ENCODE peak calls at places on chromosome 4, in seven cellular contexts. F is GM12864, P is activated B cell treated with CpG ODN at 0.5 μM for 24 hours, Q is AG09309, K is fibroblast of mammary gland, A is gastrocnemius medialis, S is neural progenitor cell. L is an unnamed sample.

GRCh38 chr4:18937746-18938145 is 916.2 kb upstream of the LCORL start:
- DNase-seq in K (no peak), F (no peak), Q (no peak), S (no peak), P (no peak), A (no peak), L (no peak)

GRCh38 chr4:125070869-125071268 is 243.9 kb upstream of the FAT4 start:
- DNase-seq in F (no peak), Q (no peak), S (no peak), A (no peak), K (peak; percentile 3), P (no peak), L (no peak)

GRCh38 chr4:159273126-159273438 is 170.2 kb downstream of the RAPGEF2 start:
- DNase-seq in P (no peak), Q (no peak), A (no peak), F (no peak), S (no peak), K (peak; percentile 48), L (no peak)

GRCh38 chr4:8547108-8547911 is 32.9 kb upstream of the GPR78 start:
- DNase-seq in F (no peak), K (peak; percentile 84), Q (no peak), S (peak; percentile 56), A (no peak), P (no peak), L (peak; percentile 63)

GRCh38 chr4:172134536-172134935 is 321.3 kb downstream of the GALNTL6 start:
- DNase-seq in K (peak; percentile 38), Q (no peak), A (no peak), P (no peak), F (no peak), S (no peak), L (no peak)

GRCh38 chr4:38728651-38729141 is 54.1 kb downstream of the TLR10 start:
- DNase-seq in A (no peak), Q (no peak), P (no peak), K (no peak), F (no peak), S (no peak), L (no peak)

GRCh38 chr4:127624176-127624575 is 8.6 kb upstream of the INTU start:
- DNase-seq in K (no peak), Q (no peak), S (no peak), P (no peak), F (no peak), A (no peak), L (no peak)

GRCh38 chr4:101304916-101305315 is 42.4 kb downstream of the PPP3CA start:
- DNase-seq in K (no peak), F (no peak), A (no peak), Q (no peak), S (peak; percentile 31), P (no peak), L (no peak)

GRCh38 chr4:37693450-37694190 is 7.4 kb upstream of the RELL1 start:
- DNase-seq in Q (peak; percentile 59), S (no peak), A (no peak), F (no peak), P (no peak), K (peak; percentile 90), L (no peak)

GRCh38 chr4:52641853-52642563 is 17.1 kb downstream of the USP46 start:
- DNase-seq in Q (no peak), S (no peak), F (peak; percentile 55), A (no peak), K (peak; percentile 76), P (no peak), L (peak; percentile 59)

GRCh38 chr4:1754336-1754735 is 33.0 kb downstream of the TACC3 start:
- DNase-seq in A (no peak), F (no peak), Q (no peak), P (no peak), K (no peak), S (no peak), L (no peak)

GRCh38 chr4:142376204-142376603 is 469.9 kb downstream of the INPP4B start:
- DNase-seq in A (no peak), P (no peak), K (no peak), S (no peak), F (no peak), Q (no peak), L (no peak)

GRCh38 chr4:99651370-99651769 is 6.3 kb downstream of the C4orf54 start:
- DNase-seq in Q (no peak), F (no peak), S (no peak), K (no peak), A (no peak), P (no peak), L (no peak)

GRCh38 chr4:145132521-145133098 is 34.5 kb downstream of the ABCE1 start:
- DNase-seq in P (no peak), F (peak; percentile 43), S (no peak), K (peak; percentile 29), Q (no peak), A (no peak), L (peak; percentile 39)

GRCh38 chr4:98929341-98930267 is 671 bp upstream of the EIF4E start:
- DNase-seq in F (peak; percentile 83), Q (peak; percentile 90), S (no peak), P (peak; percentile 48), A (peak; percentile 83), K (peak; percentile 100), L (peak; percentile 59)

GRCh38 chr4:67983333-67983732 is 20.0 kb upstream of the TMPRSS11A start:
- DNase-seq in S (no peak), K (peak; percentile 11), P (no peak), Q (no peak), A (no peak), F (no peak), L (no peak)

GRCh38 chr4:141246243-141246642 is 25.5 kb downstream of the ZNF330 start:
- DNase-seq in P (no peak), Q (peak; percentile 59), K (peak; percentile 35), A (no peak), F (no peak), S (no peak), L (no peak)

GRCh38 chr4:22502895-22503814 is 12.7 kb downstream of the ADGRA3 start:
- DNase-seq in Q (no peak), K (no peak), P (no peak), F (no peak), A (no peak), S (no peak), L (no peak)

GRCh38 chr4:118351851-118352827 is 664 bp downstream of the PRSS12 start:
- DNase-seq in P (peak; percentile 17), Q (no peak), K (peak; percentile 24), F (no peak), A (peak; percentile 1), S (peak; percentile 63), L (peak; percentile 47)

GRCh38 chr4:121256346-121256745 is 92.2 kb upstream of the TNIP3 start:
- DNase-seq in P (no peak), A (no peak), F (peak; percentile 61), Q (peak; percentile 84), K (peak; percentile 95), S (no peak), L (peak; percentile 71)

GRCh38 chr4:158172558-158173258 is at the start of gene GASK1B:
- DNase-seq in S (peak; percentile 49), K (peak; percentile 72), F (no peak), Q (no peak), A (no peak), P (no peak), L (peak; percentile 39)

GRCh38 chr4:16019666-16020065 is 56.7 kb upstream of the FGFBP2 start:
- DNase-seq in Q (peak; percentile 29), P (no peak), A (no peak), S (no peak), K (no peak), F (no peak), L (no peak)

GRCh38 chr4:16021804-16022560 is 59.0 kb upstream of the FGFBP2 start:
- DNase-seq in Q (no peak), F (no peak), K (no peak), P (no peak), A (no peak), S (no peak), L (no peak)

GRCh38 chr4:16018841-16019240 is 55.9 kb upstream of the FGFBP2 start:
- DNase-seq in K (no peak), F (no peak), Q (no peak), S (no peak), P (no peak), A (no peak), L (no peak)

GRCh38 chr4:16016536-16016935 is 53.6 kb upstream of the FGFBP2 start:
- DNase-seq in Q (no peak), P (no peak), F (no peak), K (no peak), S (no peak), A (no peak), L (no peak)

GRCh38 chr4:16018061-16018676 is 55.2 kb upstream of the FGFBP2 start:
- DNase-seq in S (no peak), K (no peak), P (no peak), Q (no peak), A (no peak), F (no peak), L (no peak)
- TF ChIP-seq CTCF in S (no peak), K (no peak), P (no peak), Q (no peak), A (no peak), F (no peak), L (no peak)

GRCh38 chr4:36399762-36400353 is 118.4 kb downstream of the DTHD1 start:
- DNase-seq in Q (no peak), F (no peak), A (no peak), K (peak; percentile 2), P (no peak), S (peak; percentile 15), L (peak; percentile 36)
- TF ChIP-seq CTCF in Q (no peak), F (peak; percentile 77), A (no peak), K (peak; percentile 39), P (peak; percentile 87), S (peak; percentile 75), L (peak; percentile 50)

DNA sequence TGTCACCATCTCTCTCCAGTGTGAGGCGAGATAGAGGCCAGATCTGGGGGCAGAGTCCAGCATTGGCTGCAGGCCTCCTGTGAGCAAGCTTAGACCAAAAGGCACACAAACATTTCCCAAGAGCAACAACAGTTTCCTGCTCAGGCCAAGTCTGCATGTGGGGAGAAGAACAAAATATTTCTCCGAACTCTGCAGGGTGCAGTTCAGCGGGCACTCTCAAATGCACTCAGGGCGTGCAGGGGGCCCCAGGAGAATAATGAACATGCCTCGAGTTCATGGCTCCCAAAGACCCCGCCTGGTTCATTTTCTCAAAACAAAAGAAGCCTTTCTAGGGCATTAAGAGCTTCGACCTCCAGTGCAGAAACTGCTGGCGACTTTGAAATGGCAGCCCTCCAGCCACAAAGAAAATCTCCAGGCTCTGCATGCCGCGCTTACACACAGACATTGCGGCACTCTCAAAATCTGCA is 57.8 kb upstream of the HELT start:
- DNase-seq in A (no peak), F (no peak), K (no peak), Q (no peak), P (no peak), S (no peak), L (no peak)
- TF ChIP-seq CTCF in A (no peak), F (no peak), K (no peak), Q (no peak), P (no peak), S (no peak), L (no peak)

GRCh38 chr4:74793757-74794340 is 474 bp downstream of the BTC start:
- DNase-seq in Q (no peak), F (no peak), P (no peak), S (peak; percentile 63), A (no peak), K (peak; percentile 13), L (no peak)
- TF ChIP-seq CTCF in Q (peak; percentile 24), F (peak; percentile 11), P (no peak), S (peak; percentile 46), A (no peak), K (no peak), L (no peak)

GRCh38 chr4:138510053-138510452 is 267.9 kb upstream of the SLC7A11 start:
- DNase-seq in F (no peak), P (no peak), A (no peak), K (peak; percentile 7), Q (no peak), S (no peak), L (no peak)
- TF ChIP-seq CTCF in F (no peak), P (no peak), A (no peak), K (no peak), Q (no peak), S (no peak), L (no peak)

GRCh38 chr4:93228021-93228420 is 600.5 kb upstream of the ATOH1 start:
- DNase-seq in P (no peak), A (no peak), Q (no peak), K (no peak), S (no peak), F (no peak), L (no peak)
- TF ChIP-seq CTCF in P (no peak), A (no peak), Q (no peak), K (no peak), S (no peak), F (no peak), L (no peak)